ENCODE peak calls at places on chromosome 1, in seven cellular contexts. P, Z, H, V, R, B and Y are unnamed samples. For H3K27me3, the result is how much of the 10 kb centered on the place peaks cover.

GRCh38 chr1:172144445-172145060 is 275.9 kb upstream of the C1orf105 start:
- DNase-seq in P (no peak), Z (peak), H (no peak), V (peak), R (peak), B (no peak), Y (no peak)

GRCh38 chr1:73635021-73635420 is 563.0 kb downstream of the LRRIQ3 start:
- DNase-seq in P (peak), Z (no peak), H (no peak), V (no peak), R (no peak), B (no peak), Y (no peak)

GRCh38 chr1:177464682-177465081 is 293.9 kb downstream of the BRINP2 start:
- DNase-seq in P (no peak), Z (no peak), H (no peak), V (no peak), R (no peak), B (no peak), Y (no peak)

GRCh38 chr1:2983706-2984398 is 37.4 kb upstream of the ACTRT2 start:
- DNase-seq in P (no peak), Z (no peak), H (no peak), V (no peak), R (no peak), B (no peak), Y (no peak)

GRCh38 chr1:232351335-232351734 is 278.6 kb downstream of the SIPA1L2 start:
- DNase-seq in P (no peak), Z (no peak), H (no peak), V (no peak), R (no peak), B (no peak), Y (no peak)

GRCh38 chr1:51898090-51898734 is 19.7 kb upstream of the NRDC start:
- DNase-seq in P (no peak), Z (peak), H (no peak), V (no peak), R (no peak), B (no peak), Y (peak)

GRCh38 chr1:53949023-53949611 is 3.0 kb downstream of the LRRC42 start:
- DNase-seq in P (peak), Z (no peak), H (peak), V (no peak), R (peak), B (peak), Y (peak)

GRCh38 chr1:63873751-63874150 is 99.9 kb downstream of the ROR1 start:
- DNase-seq in P (no peak), Z (peak), H (no peak), V (no peak), R (no peak), B (no peak), Y (no peak)

GRCh38 chr1:109256085-109256484 is 6.7 kb downstream of the CELSR2 start:
- DNase-seq in P (no peak), Z (no peak), H (no peak), V (no peak), R (no peak), B (peak), Y (no peak)

GRCh38 chr1:185441608-185442007 is 124.6 kb upstream of the IVNS1ABP start:
- DNase-seq in P (no peak), Z (peak), H (no peak), V (no peak), R (peak), B (no peak), Y (no peak)

DNA sequence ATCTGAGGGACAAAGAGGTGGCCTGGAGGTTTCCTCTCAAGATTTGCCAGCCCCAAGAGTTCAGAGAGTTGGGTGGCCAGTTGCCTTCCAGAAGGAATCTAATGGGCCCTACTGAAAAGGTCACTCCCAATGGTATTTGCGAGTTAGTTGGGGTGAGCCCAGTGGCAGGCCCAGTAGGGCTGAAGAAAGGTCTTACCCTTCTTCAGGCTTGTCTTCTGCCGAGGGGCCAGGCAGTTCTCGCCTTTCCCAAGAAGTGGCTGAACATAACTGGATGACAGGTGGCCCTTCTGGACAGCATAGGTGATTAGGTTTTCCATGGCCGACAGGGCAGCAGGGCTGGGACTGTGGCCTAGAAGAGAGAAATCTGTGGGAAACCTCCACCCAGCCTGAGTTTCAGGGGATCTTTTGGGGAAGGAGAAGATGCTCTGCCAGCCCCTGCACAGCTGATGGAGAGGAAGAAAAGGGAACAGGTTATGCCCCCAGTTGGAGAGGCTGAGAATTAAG is 7.2 kb downstream of the PGLYRP4 start:
- DNase-seq in P (no peak), Z (no peak), H (no peak), V (no peak), R (no peak), B (no peak), Y (no peak)
- H3K27me3 ChIP-seq in P (under half), Z (under half), H (under half), V (under half), R (under half), B (under half), Y (under half)

GRCh38 chr1:213982814-213983588 is 4.8 kb upstream of the PROX1 start:
- DNase-seq in P (peak), Z (no peak), H (peak), V (no peak), R (peak), B (peak), Y (no peak)
- H3K27me3 ChIP-seq in P (half or more), Z (half or more), H (half or more), V (under half), R (under half), B (under half), Y (under half)

GRCh38 chr1:111604931-111605330 is 14.7 kb upstream of the RAP1A start:
- DNase-seq in P (no peak), Z (no peak), H (no peak), V (no peak), R (no peak), B (no peak), Y (no peak)
- H3K27me3 ChIP-seq in P (under half), Z (under half), H (under half), V (under half), R (under half), B (under half), Y (under half)

DNA sequence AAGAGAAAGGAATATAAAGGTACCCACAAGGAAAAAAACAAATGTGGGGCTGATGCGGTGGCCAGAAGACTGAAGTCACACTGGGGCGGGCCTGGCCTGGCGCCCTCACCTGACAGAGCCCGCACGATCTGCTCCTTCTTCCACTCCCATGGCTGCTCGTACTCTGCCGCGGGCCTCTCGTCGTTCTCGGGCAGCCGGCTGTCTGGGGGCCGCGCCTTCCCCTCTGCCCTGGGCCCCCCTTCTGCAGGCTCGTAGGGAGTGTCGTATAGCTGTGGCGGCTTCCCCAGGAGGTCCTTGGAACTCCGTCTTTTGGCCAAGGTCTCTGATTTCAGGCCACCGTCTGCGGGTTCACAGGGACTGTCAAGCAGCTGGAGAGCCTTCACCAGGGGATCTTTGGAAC is 13.1 kb upstream of the TDRD10 start:
- DNase-seq in P (peak), Z (no peak), H (no peak), V (no peak), R (no peak), B (no peak), Y (no peak)
- H3K27me3 ChIP-seq in P (under half), Z (under half), H (under half), V (under half), R (under half), B (under half), Y (under half)

GRCh38 chr1:38724160-38725131 is 135.1 kb downstream of the RRAGC start:
- DNase-seq in P (no peak), Z (no peak), H (no peak), V (no peak), R (no peak), B (no peak), Y (no peak)

GRCh38 chr1:38718031-38718430 is 141.5 kb downstream of the RRAGC start:
- DNase-seq in P (no peak), Z (no peak), H (no peak), V (no peak), R (no peak), B (no peak), Y (no peak)

GRCh38 chr1:38716229-38716628 is 143.3 kb downstream of the RRAGC start:
- DNase-seq in P (no peak), Z (no peak), H (no peak), V (no peak), R (no peak), B (no peak), Y (no peak)

GRCh38 chr1:38719880-38720279 is 139.7 kb downstream of the RRAGC start:
- DNase-seq in P (no peak), Z (no peak), H (no peak), V (no peak), R (no peak), B (no peak), Y (no peak)

DNA sequence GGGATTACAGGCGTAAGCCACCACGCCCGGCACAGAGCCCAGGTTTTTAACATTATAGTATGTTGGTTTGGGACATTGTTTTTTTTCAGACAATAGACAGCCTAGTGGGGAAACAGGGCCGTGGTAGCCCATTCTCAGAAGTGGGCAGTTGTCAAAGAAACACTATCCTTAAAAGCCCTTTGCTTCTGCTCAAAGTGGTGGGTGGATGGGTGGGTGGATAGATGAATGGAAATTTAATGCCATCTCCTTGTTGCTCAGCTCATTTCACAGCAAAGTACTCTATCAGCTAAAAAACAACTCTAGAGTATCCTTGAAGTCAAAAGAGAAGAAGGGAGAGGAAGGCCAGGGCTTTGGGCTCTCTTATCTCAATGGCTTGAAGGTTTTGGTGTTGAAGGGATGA is 137.8 kb downstream of the RRAGC start:
- DNase-seq in P (no peak), Z (no peak), H (no peak), V (no peak), R (no peak), B (no peak), Y (no peak)
- H3K27me3 ChIP-seq in P (under half), Z (under half), H (under half), V (under half), R (under half), B (under half), Y (under half)

DNA sequence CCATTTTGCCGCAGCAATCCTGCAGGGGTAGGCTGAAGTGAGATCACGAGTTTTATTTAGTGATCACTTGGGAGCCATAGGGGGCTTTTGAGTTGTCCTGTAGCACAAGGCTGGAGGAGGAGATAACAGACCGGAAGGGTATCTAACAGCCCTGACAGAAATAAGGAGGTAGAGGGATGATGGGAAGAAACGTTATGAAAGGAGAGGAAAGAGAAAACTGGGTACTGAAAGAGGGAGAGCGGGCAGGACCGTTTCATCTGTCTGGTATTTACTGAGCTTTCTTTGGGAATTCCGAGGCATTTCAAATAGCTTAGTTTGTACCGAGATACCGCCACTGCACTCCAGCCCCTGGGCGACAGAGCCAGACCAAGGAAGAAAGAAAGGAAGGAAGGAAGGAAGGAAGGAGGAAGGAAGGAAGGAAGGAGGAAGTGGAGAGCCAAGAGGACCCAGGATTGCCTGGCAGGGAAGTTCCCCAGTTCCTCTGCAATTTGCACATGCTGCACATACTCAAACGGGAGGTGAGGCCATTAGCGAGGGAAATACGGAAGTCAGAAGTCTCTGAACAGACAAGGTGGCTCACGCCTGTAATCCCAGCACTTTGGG is 859 bp upstream of the FUCA1 start:
- DNase-seq in P (peak), Z (no peak), H (no peak), V (peak), R (no peak), B (no peak), Y (peak)
- H3K27me3 ChIP-seq in P (under half), Z (under half), H (under half), V (under half), R (under half), B (under half), Y (under half)

GRCh38 chr1:46487818-46488218 is 1.8 kb upstream of the DMBX1 start:
- DNase-seq in P (peak), Z (no peak), H (peak), V (no peak), R (no peak), B (peak), Y (peak)
- H3K27me3 ChIP-seq in P (half or more), Z (half or more), H (half or more), V (under half), R (under half), B (half or more), Y (under half)

DNA sequence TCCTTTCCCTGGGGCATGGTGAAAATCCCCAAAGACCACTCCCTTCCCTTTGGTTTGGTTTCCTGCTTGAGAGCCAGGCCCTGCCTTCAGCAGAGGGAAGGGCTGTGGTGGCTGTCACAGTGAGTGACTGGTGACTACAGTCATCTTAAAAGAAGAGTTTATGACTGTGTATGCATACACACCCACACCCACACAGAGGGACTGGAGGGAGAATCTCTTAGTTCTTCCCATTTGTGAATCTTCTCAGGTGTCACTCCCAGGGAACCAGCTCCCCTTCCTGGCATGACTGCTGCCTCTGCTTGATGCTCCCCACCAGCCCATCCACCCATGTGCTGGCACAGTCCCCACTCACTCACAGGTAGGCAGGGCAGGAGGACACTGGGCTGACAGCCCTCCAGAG is 3.9 kb upstream of the KCNA2 start:
- DNase-seq in P (no peak), Z (no peak), H (no peak), V (no peak), R (no peak), B (no peak), Y (no peak)
- H3K27me3 ChIP-seq in P (half or more), Z (under half), H (half or more), V (under half), R (under half), B (half or more), Y (under half)

GRCh38 chr1:7943295-7943694 is 2.7 kb upstream of the TNFRSF9 start:
- DNase-seq in P (no peak), Z (no peak), H (no peak), V (no peak), R (no peak), B (no peak), Y (no peak)
- H3K27me3 ChIP-seq in P (under half), Z (under half), H (half or more), V (under half), R (under half), B (under half), Y (under half)

GRCh38 chr1:226117330-226117729 is 54.8 kb downstream of the H3-3A start:
- DNase-seq in P (no peak), Z (no peak), H (no peak), V (no peak), R (no peak), B (no peak), Y (no peak)
- H3K27me3 ChIP-seq in P (under half), Z (under half), H (under half), V (under half), R (under half), B (under half), Y (under half)